ENCODE peak calls at places on chromosomes 5 and 9, in six cellular contexts. D is stimulated activated CD4-positive, alpha-beta T cell treated with anti-CD3 and anti-CD28 coated beads, Interleukin-12 subunit alpha, Interleukin-12 subunit beta, amount 100 ng/mL, for 48 hours; S is WERI-Rb-1; J is kidney epithelial cell; F is activated CD4-positive, alpha-beta T cell treated with anti-CD3 and anti-CD28 coated beads, Interleukin-2, amount 50 U/mL, for 1 hour; L is GM20000. I is an unnamed sample.
A peak's percentile ranks its signal among the peaks of the same experiment; 100 is the strongest.

GRCh38 chr9:89474939-89475338 is 23.0 kb downstream of the SEMA4D start:
- DNase-seq in L (no peak), D (no peak), S (no peak), J (no peak), F (no peak), I (no peak)

GRCh38 chr9:80664327-80665210 is 1024.8 kb downstream of the TLE1 start:
- DNase-seq in D (no peak), L (no peak), J (no peak), F (no peak), S (no peak), I (peak; percentile 51)

GRCh38 chr5:126508962-126509279 is 85.7 kb downstream of the GRAMD2B start:
- DNase-seq in S (no peak), J (no peak), D (no peak), L (no peak), F (no peak), I (peak; percentile 40)

GRCh38 chr9:71819115-71819739 is 50.9 kb upstream of the CEMIP2 start:
- DNase-seq in F (peak; percentile 53), J (no peak), L (peak; percentile 34), S (peak; percentile 29), D (peak; percentile 16), I (peak; percentile 56)

GRCh38 chr5:61311836-61312808 is 19.9 kb upstream of the ZSWIM6 start:
- DNase-seq in F (no peak), J (peak; percentile 91), L (no peak), D (no peak), S (no peak), I (peak; percentile 67)

GRCh38 chr5:151475378-151475777 is 28.0 kb downstream of the SLC36A1 start:
- DNase-seq in S (no peak), D (no peak), F (no peak), J (no peak), L (no peak), I (no peak)

GRCh38 chr9:79353856-79354520 is 217.8 kb upstream of the TLE4 start:
- DNase-seq in D (no peak), S (no peak), L (no peak), J (peak; percentile 16), F (no peak), I (no peak)

GRCh38 chr5:107744418-107745330 is 73.9 kb upstream of the EFNA5 start:
- DNase-seq in L (no peak), D (no peak), S (no peak), J (no peak), F (no peak), I (no peak)

GRCh38 chr9:134031071-134031470 is 5.8 kb downstream of the BRD3OS start:
- DNase-seq in F (no peak), D (no peak), J (no peak), L (no peak), S (no peak), I (no peak)

GRCh38 chr9:77883846-77884771 is 147.5 kb downstream of the GNAQ start:
- DNase-seq in L (no peak), D (no peak), F (no peak), J (peak; percentile 43), S (peak; percentile 26), I (no peak)

GRCh38 chr5:123476696-123477095 is 35.3 kb upstream of the CSNK1G3 start:
- DNase-seq in F (no peak), S (no peak), D (no peak), J (no peak), L (no peak), I (no peak)

GRCh38 chr5:76337949-76338589 is 65.0 kb upstream of the IQGAP2 start:
- DNase-seq in F (peak; percentile 27), S (peak; percentile 79), L (peak; percentile 75), D (no peak), J (peak; percentile 53), I (peak; percentile 77)

GRCh38 chr9:35757527-35758275 is 3.6 kb upstream of the MSMP start:
- DNase-seq in D (peak; percentile 14), L (peak; percentile 56), S (peak; percentile 46), J (no peak), F (no peak), I (peak; percentile 78)

GRCh38 chr5:117454716-117455212 is 880.1 kb upstream of the SEMA6A start:
- DNase-seq in S (peak; percentile 67), D (peak; percentile 9), J (no peak), L (peak; percentile 49), F (peak; percentile 29), I (peak; percentile 93)

GRCh38 chr5:138655530-138656245 is 80.5 kb upstream of the HSPA9 start:
- DNase-seq in L (no peak), S (no peak), J (no peak), F (no peak), D (no peak), I (no peak)

GRCh38 chr5:11164456-11165286 is 403.6 kb upstream of the DAP start:
- DNase-seq in F (no peak), J (no peak), D (no peak), L (no peak), S (no peak), I (no peak)

GRCh38 chr5:84480873-84481637 is 96.4 kb upstream of the EDIL3 start:
- DNase-seq in S (no peak), J (no peak), D (no peak), L (no peak), F (no peak), I (no peak)

GRCh38 chr5:170757182-170757601 is 26.3 kb upstream of the GABRP start:
- DNase-seq in S (no peak), J (peak; percentile 52), L (peak; percentile 22), D (no peak), F (no peak), I (peak; percentile 89)

GRCh38 chr9:114629563-114630090 is 18.5 kb downstream of the TMEM268 start:
- DNase-seq in L (no peak), D (no peak), S (no peak), J (no peak), F (no peak), I (no peak)

GRCh38 chr9:18721267-18722079 is 247.5 kb downstream of the ADAMTSL1 start:
- DNase-seq in F (no peak), S (no peak), L (no peak), J (peak; percentile 23), D (no peak), I (peak; percentile 82)

GRCh38 chr5:58407042-58407709 is 52.7 kb downstream of the PLK2 start:
- DNase-seq in F (no peak), D (no peak), L (no peak), J (peak; percentile 51), S (no peak), I (no peak)

GRCh38 chr5:157271740-157272271 is 5.9 kb downstream of the CYFIP2 start:
- DNase-seq in F (peak; percentile 81), D (peak; percentile 70), S (no peak), J (no peak), L (peak; percentile 84), I (no peak)

GRCh38 chr9:137462396-137463193 is 3.5 kb upstream of the NSMF start:
- DNase-seq in L (no peak), J (no peak), D (no peak), S (no peak), F (no peak), I (no peak)

GRCh38 chr5:164002214-164002613 is 496.8 kb downstream of the MAT2B start:
- DNase-seq in F (no peak), J (no peak), D (no peak), S (no peak), L (no peak), I (peak; percentile 9)

GRCh38 chr5:159441441-159441840 is 111.2 kb upstream of the IL12B start:
- DNase-seq in D (no peak), J (no peak), F (no peak), S (peak; percentile 32), L (no peak), I (peak; percentile 57)

GRCh38 chr5:159947708-159948358 is 31.6 kb downstream of the ADRA1B start:
- DNase-seq in J (no peak), F (no peak), L (no peak), D (no peak), S (peak; percentile 46), I (no peak)

GRCh38 chr5:125185740-125186139 is 439.3 kb upstream of the ZNF608 start:
- DNase-seq in L (no peak), D (no peak), S (no peak), F (no peak), J (no peak), I (no peak)

GRCh38 chr5:97998946-97999345 is 774.5 kb upstream of the RGMB start:
- DNase-seq in D (no peak), J (no peak), L (no peak), S (no peak), F (no peak), I (no peak)

GRCh38 chr9:107405511-107405910 is 84.1 kb downstream of the KLF4 start:
- DNase-seq in D (no peak), F (no peak), S (no peak), L (no peak), J (no peak), I (no peak)

GRCh38 chr9:77996696-77997095 is 34.9 kb downstream of the GNAQ start:
- DNase-seq in S (no peak), D (no peak), J (no peak), F (no peak), L (no peak), I (no peak)

GRCh38 chr5:6250121-6250520 is 128.2 kb downstream of the MED10 start:
- DNase-seq in D (no peak), F (no peak), J (no peak), S (no peak), L (no peak), I (no peak)

GRCh38 chr9:131483319-131484050 is 19.2 kb upstream of the POMT1 start:
- DNase-seq in S (no peak), J (no peak), F (no peak), L (no peak), D (no peak), I (no peak)

GRCh38 chr5:158869092-158869491 is 230.6 kb downstream of the EBF1 start:
- DNase-seq in J (no peak), D (no peak), L (no peak), S (no peak), F (no peak), I (no peak)

GRCh38 chr9:34070601-34071340 is 22.1 kb upstream of the UBAP2 start:
- DNase-seq in F (no peak), J (no peak), L (no peak), D (no peak), S (no peak), I (no peak)

GRCh38 chr9:21836437-21837161 is 34.2 kb downstream of the MTAP start:
- DNase-seq in F (no peak), S (no peak), J (peak; percentile 94), L (no peak), D (no peak), I (peak; percentile 87)

GRCh38 chr5:108619815-108620214 is 127.9 kb upstream of the FER start:
- DNase-seq in J (no peak), L (no peak), D (no peak), F (no peak), S (no peak), I (no peak)

I was measured in DMS53.